ENCODE peak calls at places on chromosomes 11 and 22, in seven cellular contexts. Y, G, T, C, D, E and I are unnamed samples.

GRCh38 chr11:10561043-10561818 is 7.2 kb downstream of the LYVE1 start:
- DNase-seq in Y (no peak), G (no peak), T (no peak), C (no peak), D (no peak), E (no peak), I (no peak)

GRCh38 chr11:119085523-119085878 is 820 bp downstream of the HMBS start:
- DNase-seq in Y (no peak), G (no peak), T (no peak), C (no peak), D (no peak), E (no peak), I (no peak)

GRCh38 chr11:120316880-120317688 is 8.0 kb upstream of the TLCD5 start:
- DNase-seq in Y (peak; percentile 67), G (no peak), T (no peak), C (peak; percentile 86), D (no peak), E (no peak), I (no peak)

GRCh38 chr11:74670171-74670570 is 61.1 kb downstream of the CHRDL2 start:
- DNase-seq in Y (no peak), G (no peak), T (no peak), C (no peak), D (no peak), E (no peak), I (no peak)

GRCh38 chr11:128394436-128395089 is 192.8 kb downstream of the ETS1 start:
- DNase-seq in Y (peak; percentile 64), G (no peak), T (no peak), C (no peak), D (no peak), E (no peak), I (no peak)

GRCh38 chr11:4019891-4020290 is 74.7 kb upstream of the RRM1 start:
- DNase-seq in Y (no peak), G (no peak), T (no peak), C (no peak), D (no peak), E (no peak), I (no peak)

GRCh38 chr22:49847751-49848689 is 5.6 kb upstream of the ZBED4 start:
- DNase-seq in Y (no peak), G (no peak), T (no peak), C (peak; percentile 80), D (no peak), E (no peak), I (no peak)

GRCh38 chr22:40325315-40325714 is 21.0 kb upstream of the ADSL start:
- DNase-seq in Y (no peak), G (peak; percentile 77), T (no peak), C (no peak), D (no peak), E (no peak), I (no peak)

GRCh38 chr11:94758671-94759070 is 9.5 kb upstream of the AMOTL1 start:
- DNase-seq in Y (no peak), G (no peak), T (no peak), C (no peak), D (no peak), E (no peak), I (no peak)

GRCh38 chr11:59283825-59284772 is 71.4 kb upstream of the MPEG1 start:
- DNase-seq in Y (peak; percentile 69), G (peak; percentile 64), T (peak; percentile 30), C (no peak), D (no peak), E (peak; percentile 7), I (peak; percentile 38)

GRCh38 chr11:86800076-86800955 is at the start of gene PRSS23:
- DNase-seq in Y (peak; percentile 68), G (no peak), T (peak; percentile 46), C (peak; percentile 84), D (no peak), E (no peak), I (peak; percentile 64)

GRCh38 chr11:46389450-46390330 is 1.9 kb downstream of the CHRM4 start:
- DNase-seq in Y (peak; percentile 64), G (no peak), T (peak; percentile 89), C (peak; percentile 87), D (no peak), E (no peak), I (peak; percentile 82)

GRCh38 chr22:19097518-19097917 is 24.7 kb downstream of the DGCR2 start:
- DNase-seq in Y (no peak), G (no peak), T (no peak), C (peak; percentile 53), D (no peak), E (no peak), I (no peak)

GRCh38 chr11:67364783-67365525 is 8.4 kb downstream of the CLCF1 start:
- DNase-seq in Y (no peak), G (no peak), T (no peak), C (no peak), D (no peak), E (no peak), I (no peak)